ENCODE peak calls at places on chromosomes 6 and 20, in five cellular contexts. One of them, this sample, is unnamed.

GRCh38 chr6:158142789-158143188 is 25.3 kb downstream of the SERAC1 start:
- DNase-seq in NCI-H2171: no peak
- DNase-seq in MCF 10A: peak
- DNase-seq in CD8-positive, alpha-beta T cell: no peak
- DNase-seq in NCI-H748 treated with DMSO at 0.1 percent for 48 hours: no peak
- DNase-seq in this sample: peak

GRCh38 chr6:35173068-35174042 is 32.2 kb upstream of the TCP11 start:
- DNase-seq in NCI-H2171: no peak
- DNase-seq in MCF 10A: no peak
- DNase-seq in CD8-positive, alpha-beta T cell: no peak
- DNase-seq in NCI-H748 treated with DMSO at 0.1 percent for 48 hours: no peak
- DNase-seq in this sample: no peak

GRCh38 chr6:137744877-137745276 is 122.2 kb upstream of the TNFAIP3 start:
- DNase-seq in NCI-H2171: no peak
- DNase-seq in MCF 10A: no peak
- DNase-seq in CD8-positive, alpha-beta T cell: no peak
- DNase-seq in NCI-H748 treated with DMSO at 0.1 percent for 48 hours: no peak
- DNase-seq in this sample: no peak

GRCh38 chr20:52972965-52973819 is 1.0 kb downstream of the TSHZ2 start:
- DNase-seq in NCI-H2171: no peak
- DNase-seq in MCF 10A: no peak
- DNase-seq in CD8-positive, alpha-beta T cell: no peak
- DNase-seq in NCI-H748 treated with DMSO at 0.1 percent for 48 hours: no peak
- DNase-seq in this sample: peak

GRCh38 chr6:55456016-55456415 is 123.0 kb downstream of the HMGCLL1 start:
- DNase-seq in NCI-H2171: no peak
- DNase-seq in MCF 10A: no peak
- DNase-seq in CD8-positive, alpha-beta T cell: no peak
- DNase-seq in NCI-H748 treated with DMSO at 0.1 percent for 48 hours: no peak
- DNase-seq in this sample: no peak

GRCh38 chr20:57996936-57997629 is 231.4 kb downstream of the ANKRD60 start:
- DNase-seq in NCI-H2171: no peak
- DNase-seq in MCF 10A: peak
- DNase-seq in CD8-positive, alpha-beta T cell: no peak
- DNase-seq in NCI-H748 treated with DMSO at 0.1 percent for 48 hours: no peak
- DNase-seq in this sample: peak

GRCh38 chr6:40947876-40948514 is 91.0 kb downstream of the UNC5CL start:
- DNase-seq in NCI-H2171: no peak
- DNase-seq in MCF 10A: peak
- DNase-seq in CD8-positive, alpha-beta T cell: no peak
- DNase-seq in NCI-H748 treated with DMSO at 0.1 percent for 48 hours: no peak
- DNase-seq in this sample: peak

GRCh38 chr20:57213924-57214323 is 52.5 kb downstream of the BMP7 start:
- DNase-seq in NCI-H2171: no peak
- DNase-seq in MCF 10A: no peak
- DNase-seq in CD8-positive, alpha-beta T cell: no peak
- DNase-seq in NCI-H748 treated with DMSO at 0.1 percent for 48 hours: no peak
- DNase-seq in this sample: no peak

GRCh38 chr20:53142651-53143177 is 170.6 kb downstream of the TSHZ2 start:
- DNase-seq in NCI-H2171: no peak
- DNase-seq in MCF 10A: no peak
- DNase-seq in CD8-positive, alpha-beta T cell: no peak
- DNase-seq in NCI-H748 treated with DMSO at 0.1 percent for 48 hours: no peak
- DNase-seq in this sample: no peak

GRCh38 chr20:63935447-63935846 is 20.8 kb downstream of the UCKL1 start:
- DNase-seq in NCI-H2171: no peak
- DNase-seq in MCF 10A: no peak
- DNase-seq in CD8-positive, alpha-beta T cell: no peak
- DNase-seq in NCI-H748 treated with DMSO at 0.1 percent for 48 hours: no peak
- DNase-seq in this sample: no peak

GRCh38 chr20:12321746-12322145 is 404.1 kb downstream of the BTBD3 start:
- DNase-seq in NCI-H2171: no peak
- DNase-seq in MCF 10A: no peak
- DNase-seq in CD8-positive, alpha-beta T cell: no peak
- DNase-seq in NCI-H748 treated with DMSO at 0.1 percent for 48 hours: no peak
- DNase-seq in this sample: no peak

GRCh38 chr6:83176256-83176655 is 16.8 kb downstream of the PGM3 start:
- DNase-seq in NCI-H2171: no peak
- DNase-seq in MCF 10A: no peak
- DNase-seq in CD8-positive, alpha-beta T cell: no peak
- DNase-seq in NCI-H748 treated with DMSO at 0.1 percent for 48 hours: no peak
- DNase-seq in this sample: no peak

GRCh38 chr6:14255916-14256315 is 138.3 kb downstream of the CD83 start:
- DNase-seq in NCI-H2171: no peak
- DNase-seq in MCF 10A: no peak
- DNase-seq in CD8-positive, alpha-beta T cell: no peak
- DNase-seq in NCI-H748 treated with DMSO at 0.1 percent for 48 hours: no peak
- DNase-seq in this sample: no peak

GRCh38 chr6:156190270-156190669 is 586.9 kb upstream of the ARID1B start:
- DNase-seq in NCI-H2171: peak
- DNase-seq in MCF 10A: no peak
- DNase-seq in CD8-positive, alpha-beta T cell: no peak
- DNase-seq in NCI-H748 treated with DMSO at 0.1 percent for 48 hours: peak
- DNase-seq in this sample: no peak

GRCh38 chr20:13865825-13866351 is 81.1 kb downstream of the NDUFAF5 start:
- DNase-seq in NCI-H2171: no peak
- DNase-seq in MCF 10A: peak
- DNase-seq in CD8-positive, alpha-beta T cell: no peak
- DNase-seq in NCI-H748 treated with DMSO at 0.1 percent for 48 hours: no peak
- DNase-seq in this sample: no peak

GRCh38 chr6:16128759-16129622 is at the start of gene MYLIP:
- DNase-seq in NCI-H2171: peak
- DNase-seq in MCF 10A: peak
- DNase-seq in CD8-positive, alpha-beta T cell: peak
- DNase-seq in NCI-H748 treated with DMSO at 0.1 percent for 48 hours: peak
- DNase-seq in this sample: peak

GRCh38 chr6:30793521-30794194 is 49.3 kb upstream of the IER3 start:
- DNase-seq in NCI-H2171: no peak
- DNase-seq in MCF 10A: no peak
- DNase-seq in CD8-positive, alpha-beta T cell: no peak
- DNase-seq in NCI-H748 treated with DMSO at 0.1 percent for 48 hours: no peak
- DNase-seq in this sample: no peak

GRCh38 chr6:44064089-44064947 is 62.9 kb downstream of the MRPL14 start:
- DNase-seq in NCI-H2171: no peak
- DNase-seq in MCF 10A: peak
- DNase-seq in CD8-positive, alpha-beta T cell: no peak
- DNase-seq in NCI-H748 treated with DMSO at 0.1 percent for 48 hours: no peak
- DNase-seq in this sample: no peak

GRCh38 chr6:12068899-12069557 is 56.9 kb downstream of the HIVEP1 start:
- DNase-seq in NCI-H2171: no peak
- DNase-seq in MCF 10A: peak
- DNase-seq in CD8-positive, alpha-beta T cell: no peak
- DNase-seq in NCI-H748 treated with DMSO at 0.1 percent for 48 hours: no peak
- DNase-seq in this sample: no peak

GRCh38 chr6:147161974-147162495 is 42.2 kb upstream of the STXBP5 start:
- DNase-seq in NCI-H2171: no peak
- DNase-seq in MCF 10A: peak
- DNase-seq in CD8-positive, alpha-beta T cell: no peak
- DNase-seq in NCI-H748 treated with DMSO at 0.1 percent for 48 hours: peak
- DNase-seq in this sample: peak

GRCh38 chr6:166307981-166308768 is at the start of gene PRR18:
- DNase-seq in NCI-H2171: peak
- DNase-seq in MCF 10A: no peak
- DNase-seq in CD8-positive, alpha-beta T cell: no peak
- DNase-seq in NCI-H748 treated with DMSO at 0.1 percent for 48 hours: no peak
- DNase-seq in this sample: no peak

GRCh38 chr6:104896914-104897313 is 37.2 kb upstream of the HACE1 start:
- DNase-seq in NCI-H2171: no peak
- DNase-seq in MCF 10A: no peak
- DNase-seq in CD8-positive, alpha-beta T cell: no peak
- DNase-seq in NCI-H748 treated with DMSO at 0.1 percent for 48 hours: no peak
- DNase-seq in this sample: peak

GRCh38 chr6:7894272-7895124 is 16.1 kb downstream of the TXNDC5 start:
- DNase-seq in NCI-H2171: no peak
- DNase-seq in MCF 10A: no peak
- DNase-seq in CD8-positive, alpha-beta T cell: no peak
- DNase-seq in NCI-H748 treated with DMSO at 0.1 percent for 48 hours: no peak
- DNase-seq in this sample: no peak

GRCh38 chr6:108323710-108324109 is 28.9 kb downstream of the AFG1L start:
- DNase-seq in NCI-H2171: no peak
- DNase-seq in MCF 10A: no peak
- DNase-seq in CD8-positive, alpha-beta T cell: no peak
- DNase-seq in NCI-H748 treated with DMSO at 0.1 percent for 48 hours: no peak
- DNase-seq in this sample: no peak

GRCh38 chr6:36204068-36204753 is 7.7 kb downstream of the BRPF3 start:
- DNase-seq in NCI-H2171: no peak
- DNase-seq in MCF 10A: no peak
- DNase-seq in CD8-positive, alpha-beta T cell: peak
- DNase-seq in NCI-H748 treated with DMSO at 0.1 percent for 48 hours: no peak
- DNase-seq in this sample: no peak

GRCh38 chr6:17015144-17015543 is 86.7 kb upstream of the STMND1 start:
- DNase-seq in NCI-H2171: no peak
- DNase-seq in MCF 10A: no peak
- DNase-seq in CD8-positive, alpha-beta T cell: no peak
- DNase-seq in NCI-H748 treated with DMSO at 0.1 percent for 48 hours: no peak
- DNase-seq in this sample: no peak

GRCh38 chr6:4533576-4533975 is 242.6 kb upstream of the CDYL start:
- DNase-seq in NCI-H2171: no peak
- DNase-seq in MCF 10A: no peak
- DNase-seq in CD8-positive, alpha-beta T cell: no peak
- DNase-seq in NCI-H748 treated with DMSO at 0.1 percent for 48 hours: no peak
- DNase-seq in this sample: no peak

GRCh38 chr6:35203680-35204079 is 10.1 kb upstream of the SCUBE3 start:
- DNase-seq in NCI-H2171: no peak
- DNase-seq in MCF 10A: no peak
- DNase-seq in CD8-positive, alpha-beta T cell: no peak
- DNase-seq in NCI-H748 treated with DMSO at 0.1 percent for 48 hours: no peak
- DNase-seq in this sample: no peak

GRCh38 chr6:170203212-170203611 is 87.7 kb downstream of the DLL1 start:
- DNase-seq in NCI-H2171: no peak
- DNase-seq in MCF 10A: no peak
- DNase-seq in CD8-positive, alpha-beta T cell: no peak
- DNase-seq in NCI-H748 treated with DMSO at 0.1 percent for 48 hours: no peak
- DNase-seq in this sample: no peak

GRCh38 chr6:112337209-112337638 is 9.9 kb upstream of the RFPL4B start:
- DNase-seq in NCI-H2171: peak
- DNase-seq in MCF 10A: peak
- DNase-seq in CD8-positive, alpha-beta T cell: no peak
- DNase-seq in NCI-H748 treated with DMSO at 0.1 percent for 48 hours: peak
- DNase-seq in this sample: peak

GRCh38 chr20:24441600-24441999 is 27.8 kb upstream of the SYNDIG1 start:
- DNase-seq in NCI-H2171: no peak
- DNase-seq in MCF 10A: no peak
- DNase-seq in CD8-positive, alpha-beta T cell: no peak
- DNase-seq in NCI-H748 treated with DMSO at 0.1 percent for 48 hours: no peak
- DNase-seq in this sample: no peak

This sample was measured in RWPE1.